ENCODE peak calls at places on chromosomes 6 and 20, in four cellular contexts. W is H9, J is neuronal stem cell, H is trophoblast cell. D is an unnamed sample.

GRCh38 chr6:159727717-159728440 is 573 bp downstream of the WTAP start:
- DNase-seq in W (no peak), J (peak; percentile 38), H (peak; percentile 57), D (no peak)

GRCh38 chr20:4959582-4959981 is 41.7 kb downstream of the SLC23A2 start:
- DNase-seq in W (no peak), J (no peak), H (peak; percentile 94), D (peak; percentile 40)

GRCh38 chr20:19440660-19441527 is 228.5 kb downstream of the SLC24A3 start:
- DNase-seq in W (no peak), J (no peak), H (no peak), D (no peak)

GRCh38 chr6:5085638-5086293 is 625 bp downstream of the PPP1R3G start:
- DNase-seq in W (peak; percentile 65), J (peak; percentile 49), H (peak; percentile 53), D (peak; percentile 30)

GRCh38 chr6:157769776-157770430 is 53.1 kb upstream of the SNX9 start:
- DNase-seq in W (no peak), J (no peak), H (no peak), D (no peak)

GRCh38 chr6:12440981-12441380 is 150.8 kb downstream of the EDN1 start:
- DNase-seq in W (no peak), J (peak; percentile 20), H (no peak), D (peak; percentile 9)

GRCh38 chr20:21901470-21902275 is 196.2 kb downstream of the PAX1 start:
- DNase-seq in W (no peak), J (no peak), H (no peak), D (no peak)

GRCh38 chr6:73121421-73121993 is 103.8 kb downstream of the KHDC1L start:
- DNase-seq in W (no peak), J (no peak), H (peak; percentile 49), D (peak; percentile 60)

GRCh38 chr6:139161817-139162284 is 27.0 kb downstream of the HECA start:
- DNase-seq in W (no peak), J (no peak), H (no peak), D (no peak)

DNA sequence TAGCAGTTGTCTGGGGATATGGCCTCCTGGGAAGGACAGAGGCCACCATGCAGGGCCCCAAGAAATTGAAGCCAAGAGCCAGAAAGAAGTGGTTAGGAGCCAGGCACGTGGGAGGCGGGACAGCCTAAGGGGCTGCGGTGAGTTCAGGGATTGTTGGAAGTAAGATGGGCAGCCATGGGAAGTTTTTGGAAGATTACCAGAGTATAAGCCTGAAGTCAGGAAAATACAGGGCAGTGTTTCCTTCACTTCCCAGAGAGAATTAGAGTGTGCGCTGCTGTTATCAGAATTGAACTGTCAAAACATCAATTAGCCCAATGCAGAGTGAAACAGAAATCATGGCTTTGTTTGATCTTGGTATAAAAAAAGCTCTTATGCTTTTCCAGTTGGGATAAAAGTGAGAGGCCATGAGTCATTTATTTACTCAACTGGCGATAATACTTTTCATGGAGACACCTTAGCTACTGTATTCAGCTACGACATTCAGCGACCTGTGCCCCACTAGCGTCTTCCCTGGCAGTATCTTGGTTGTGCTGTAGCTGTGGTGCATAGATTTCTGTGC is 66.9 kb downstream of the PHACTR2 start:
- DNase-seq in W (no peak), J (no peak), H (no peak), D (peak; percentile 18)
- H4K91ac ChIP-seq in W (no peak overlapping the region), J (no peak overlapping the region), H (peak overlapping the region; percentile 55), D (peak overlapping the region; percentile 93)

GRCh38 chr6:50973464-50973863 is 154.8 kb downstream of the TFAP2B start:
- DNase-seq in W (no peak), J (no peak), H (no peak), D (no peak)
- H4K91ac ChIP-seq in W (no peak overlapping the region), J (no peak overlapping the region), H (no peak overlapping the region), D (no peak overlapping the region)

GRCh38 chr6:54817834-54818233 is 28.7 kb upstream of the FAM83B start:
- DNase-seq in W (no peak), J (no peak), H (no peak), D (no peak)

GRCh38 chr6:54813901-54814300 is 32.7 kb upstream of the FAM83B start:
- DNase-seq in W (no peak), J (no peak), H (peak; percentile 12), D (peak; percentile 68)

DNA sequence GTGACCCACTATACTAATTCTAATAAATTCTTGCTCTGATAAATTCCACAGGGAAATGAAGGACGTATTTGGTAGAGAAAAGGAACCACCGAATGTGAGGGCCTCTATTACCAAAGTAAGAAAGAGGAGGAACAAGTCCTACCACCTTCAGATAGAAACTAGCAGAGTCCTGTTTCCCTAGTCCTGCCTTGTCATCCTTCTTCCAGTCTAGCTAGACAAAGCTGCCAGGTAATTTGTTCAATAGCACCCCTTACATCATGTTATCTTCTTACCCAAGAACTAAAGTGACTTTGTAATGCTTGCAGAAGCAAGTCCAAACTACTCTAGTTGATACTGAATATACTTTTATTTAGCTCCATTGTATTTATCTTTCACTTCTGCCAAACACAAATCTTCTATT is 29.3 kb upstream of the FAM83B start:
- DNase-seq in W (no peak), J (no peak), H (no peak), D (no peak)
- H4K91ac ChIP-seq in W (no peak overlapping the region), J (no peak overlapping the region), H (no peak overlapping the region), D (no peak overlapping the region)

DNA sequence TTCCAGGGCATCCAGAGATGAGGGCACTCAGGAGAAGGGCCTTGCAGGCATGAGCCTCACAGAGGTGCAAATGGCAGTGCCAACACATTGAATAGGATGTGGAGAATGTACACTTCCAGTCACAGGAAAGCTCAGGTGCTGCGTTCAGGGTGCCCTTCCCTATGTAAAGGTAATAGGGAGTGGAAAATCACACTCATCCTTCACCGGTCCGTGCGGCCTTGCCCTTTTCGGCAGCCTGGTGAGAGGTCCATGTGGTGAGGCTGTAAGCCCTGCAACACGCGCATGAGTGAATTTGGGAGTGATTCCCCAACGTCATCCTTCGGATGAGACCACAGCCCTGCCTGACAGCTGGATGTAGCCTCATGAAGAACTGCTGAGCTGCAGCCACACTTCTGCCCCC is 43.0 kb upstream of the RPS6KA2 start:
- DNase-seq in W (no peak), J (no peak), H (no peak), D (no peak)
- H4K91ac ChIP-seq in W (no peak overlapping the region), J (no peak overlapping the region), H (no peak overlapping the region), D (no peak overlapping the region)

DNA sequence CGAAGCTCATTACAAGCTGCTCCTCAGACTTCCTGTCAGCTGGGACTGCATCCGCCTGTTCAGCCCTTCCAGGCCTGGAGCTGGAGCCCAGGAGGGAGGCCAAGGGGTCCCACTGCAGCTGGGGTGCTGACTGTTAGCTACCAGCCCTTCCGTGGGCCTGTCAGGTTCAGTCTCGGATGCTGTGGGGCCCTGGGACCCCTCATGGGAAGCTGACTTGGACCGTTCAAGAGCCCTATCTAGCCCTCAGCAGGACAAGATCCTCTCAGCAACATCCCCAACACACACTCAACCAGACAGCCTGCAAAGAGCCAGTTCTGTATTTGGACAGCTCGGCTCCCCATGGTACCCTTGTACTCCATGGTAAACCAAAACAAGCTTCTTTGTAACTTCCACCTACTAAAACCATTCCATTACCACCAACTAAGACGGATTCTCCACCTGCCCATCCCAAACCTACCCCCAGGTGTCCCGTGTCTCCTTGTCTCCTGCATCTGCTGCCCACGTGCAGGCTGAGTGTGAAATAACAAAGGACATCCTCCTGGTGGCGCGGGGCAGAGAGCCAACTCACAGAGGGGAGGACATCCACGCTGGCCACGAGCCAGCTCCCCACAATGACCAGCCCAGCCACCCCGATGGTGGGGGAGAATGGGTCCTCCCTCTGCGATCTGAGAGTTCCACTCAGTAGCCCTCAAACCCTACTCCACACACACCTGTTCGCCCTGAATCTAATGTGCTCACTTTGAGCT is 111.2 kb downstream of the TAF4 start:
- DNase-seq in W (no peak), J (no peak), H (no peak), D (no peak)
- H4K91ac ChIP-seq in W (no peak overlapping the region), J (no peak overlapping the region), H (no peak overlapping the region), D (no peak overlapping the region)